ENCODE peak calls at places on chromosome X, in five cellular contexts. Y is hepatic stellate cell; X is astrocyte of the spinal cord; U is AG04449; R is stimulated activated CD8-positive, alpha-beta memory T cell treated with anti-CD3 and anti-CD28 coated beads, Interleukin-4, amount 100 ng/mL, for 4 hours. E is an unnamed sample.

GRCh38 chrX:100872161-100872560 is 2.0 kb downstream of the NOX1 start:
- DNase-seq in Y (peak; percentile 10), X (peak; percentile 1), U (no peak), R (no peak), E (no peak)

GRCh38 chrX:39258331-39258730 is 457.1 kb downstream of the MID1IP1 start:
- DNase-seq in Y (no peak), X (no peak), U (no peak), R (no peak), E (no peak)

GRCh38 chrX:52416816-52417215 is 48.0 kb downstream of the XAGE2 start:
- DNase-seq in Y (no peak), X (no peak), U (no peak), R (no peak), E (no peak)

GRCh38 chrX:113391875-113392274 is 551.2 kb upstream of the AMOT start:
- DNase-seq in Y (no peak), X (no peak), U (no peak), R (no peak), E (no peak)

GRCh38 chrX:103878466-103879151 is 46.6 kb upstream of the RAB9B start:
- DNase-seq in Y (peak; percentile 42), X (peak; percentile 30), U (peak; percentile 21), R (no peak), E (peak; percentile 53)

GRCh38 chrX:153488231-153488914 is 6.4 kb upstream of the BGN start:
- DNase-seq in Y (peak; percentile 89), X (peak; percentile 46), U (no peak), R (no peak), E (peak; percentile 52)

GRCh38 chrX:142686206-142686605 is 339.5 kb upstream of the SPANXN4 start:
- DNase-seq in Y (no peak), X (no peak), U (no peak), R (no peak), E (no peak)

GRCh38 chrX:30301977-30302376 is 7.2 kb downstream of the NR0B1 start:
- DNase-seq in Y (no peak), X (peak; percentile 38), U (no peak), R (no peak), E (peak; percentile 13)

GRCh38 chrX:71102292-71102691 is 4.2 kb downstream of the CXorf65 start:
- DNase-seq in Y (no peak), X (no peak), U (no peak), R (no peak), E (no peak)

GRCh38 chrX:24647257-24648058 is at the start of gene PCYT1B:
- DNase-seq in Y (peak; percentile 19), X (peak; percentile 69), U (no peak), R (peak; percentile 13), E (peak; percentile 51)

GRCh38 chrX:103556941-103557340 is 28.4 kb upstream of the TCEAL4 start:
- DNase-seq in Y (no peak), X (no peak), U (no peak), R (no peak), E (no peak)

GRCh38 chrX:107716816-107717700 is 58.5 kb downstream of the TSC22D3 start:
- DNase-seq in Y (peak; percentile 68), X (peak; percentile 92), U (no peak), R (peak; percentile 75), E (peak; percentile 65)

GRCh38 chrX:1598021-1598875 is 6.8 kb downstream of the AKAP17A start:
- DNase-seq in Y (no peak), X (no peak), U (no peak), R (no peak), E (no peak)

GRCh38 chrX:114952696-114953095 is 64.7 kb downstream of the IL13RA2 start:
- DNase-seq in Y (no peak), X (no peak), U (no peak), R (no peak), E (no peak)